ENCODE peak calls at places on chromosome 6, in ten cellular contexts. G, X, N, B, O, P, Y, Z, K and L are unnamed samples. For H3K36me3 and H3K4me1, the result is how much of the 10 kb centered on the place peaks cover.

GRCh38 chr6:24856954-24857670 is 58.4 kb upstream of the ARMH2 start:
- DNase-seq in G (no peak), X (no peak), N (no peak), B (no peak), O (no peak), P (no peak), Y (peak), Z (no peak), K (no peak), L (no peak)

GRCh38 chr6:110708295-110708965 is 106.8 kb downstream of the CDK19 start:
- DNase-seq in G (no peak), X (no peak), N (no peak), B (peak), O (no peak), P (no peak), Y (no peak), Z (no peak), K (no peak), L (peak)

GRCh38 chr6:17628873-17629272 is 28.8 kb downstream of the FAM8A1 start:
- DNase-seq in G (no peak), X (no peak), N (no peak), B (no peak), O (no peak), P (no peak), Y (peak), Z (no peak), K (no peak), L (no peak)

GRCh38 chr6:161694995-161695394 is 421.1 kb upstream of the AGPAT4 start:
- DNase-seq in G (no peak), X (no peak), N (no peak), B (no peak), O (no peak), P (no peak), Y (peak), Z (no peak), K (no peak), L (peak)

GRCh38 chr6:30480536-30481156 is 8.7 kb upstream of the HLA-E start:
- DNase-seq in G (no peak), X (no peak), N (no peak), B (no peak), O (no peak), P (no peak), Y (no peak), Z (no peak), K (no peak), L (no peak)

GRCh38 chr6:6007311-6008113 is 787 bp upstream of the NRN1 start:
- DNase-seq in G (peak), X (no peak), N (no peak), B (no peak), O (no peak), P (no peak), Y (peak), Z (peak), K (no peak), L (no peak)

GRCh38 chr6:159125977-159126376 is 43.2 kb upstream of the FNDC1 start:
- DNase-seq in G (no peak), X (no peak), N (no peak), B (no peak), O (no peak), P (no peak), Y (no peak), Z (no peak), K (no peak), L (no peak)

GRCh38 chr6:137202078-137202477 is 17.1 kb downstream of the IFNGR1 start:
- DNase-seq in G (no peak), X (no peak), N (no peak), B (no peak), O (peak), P (no peak), Y (no peak), Z (no peak), K (no peak), L (no peak)

GRCh38 chr6:43910638-43911353 is 140.8 kb downstream of the VEGFA start:
- DNase-seq in G (no peak), X (no peak), N (no peak), B (peak), O (no peak), P (no peak), Y (no peak), Z (no peak), K (no peak), L (peak)

GRCh38 chr6:35082733-35083403 is 58.3 kb downstream of the TCP11 start:
- DNase-seq in G (peak), X (no peak), N (peak), B (no peak), O (no peak), P (peak), Y (no peak), Z (no peak), K (peak), L (no peak)

GRCh38 chr6:15309611-15310283 is 63.9 kb downstream of the JARID2 start:
- DNase-seq in G (no peak), X (no peak), N (no peak), B (no peak), O (no peak), P (no peak), Y (no peak), Z (no peak), K (no peak), L (no peak)

GRCh38 chr6:149508485-149508884 is 23.7 kb upstream of the ZC3H12D start:
- DNase-seq in G (no peak), X (no peak), N (no peak), B (no peak), O (no peak), P (no peak), Y (no peak), Z (no peak), K (no peak), L (peak)

GRCh38 chr6:31355540-31355988 is 1.4 kb downstream of the HLA-B start:
- DNase-seq in G (no peak), X (no peak), N (no peak), B (no peak), O (no peak), P (no peak), Y (no peak), Z (no peak), K (no peak), L (no peak)

GRCh38 chr6:136701011-136701410 is 91.3 kb downstream of the MAP3K5 start:
- DNase-seq in G (no peak), X (no peak), N (no peak), B (no peak), O (no peak), P (no peak), Y (no peak), Z (no peak), K (no peak), L (peak)

GRCh38 chr6:50850223-50850751 is 31.6 kb downstream of the TFAP2B start:
- DNase-seq in G (no peak), X (no peak), N (no peak), B (no peak), O (no peak), P (no peak), Y (no peak), Z (no peak), K (no peak), L (no peak)

GRCh38 chr6:41064841-41065240 is 7.3 kb downstream of the OARD1 start:
- DNase-seq in G (no peak), X (no peak), N (no peak), B (no peak), O (no peak), P (no peak), Y (no peak), Z (no peak), K (no peak), L (no peak)

GRCh38 chr6:117531346-117531745 is 48.9 kb downstream of the DCBLD1 start:
- DNase-seq in G (no peak), X (no peak), N (no peak), B (no peak), O (no peak), P (no peak), Y (no peak), Z (no peak), K (no peak), L (no peak)

GRCh38 chr6:55293116-55293515 is 34.2 kb upstream of the GFRAL start:
- DNase-seq in G (no peak), X (no peak), N (no peak), B (peak), O (no peak), P (no peak), Y (peak), Z (no peak), K (no peak), L (no peak)

GRCh38 chr6:159935633-159936032 is 33.2 kb upstream of the IGF2R start:
- DNase-seq in G (no peak), X (no peak), N (no peak), B (peak), O (no peak), P (no peak), Y (no peak), Z (no peak), K (no peak), L (peak)

GRCh38 chr6:3135668-3136297 is 17.3 kb downstream of the BPHL start:
- DNase-seq in G (no peak), X (no peak), N (no peak), B (no peak), O (no peak), P (no peak), Y (no peak), Z (no peak), K (no peak), L (no peak)

GRCh38 chr6:113057567-113058053 is 710.5 kb downstream of the RFPL4B start:
- DNase-seq in G (no peak), X (no peak), N (no peak), B (peak), O (no peak), P (no peak), Y (no peak), Z (no peak), K (no peak), L (peak)

GRCh38 chr6:90144396-90144795 is 152.2 kb downstream of the BACH2 start:
- DNase-seq in G (no peak), X (no peak), N (no peak), B (no peak), O (no peak), P (no peak), Y (no peak), Z (no peak), K (no peak), L (no peak)

GRCh38 chr6:148389086-148389485 is 46.4 kb downstream of the SASH1 start:
- DNase-seq in G (no peak), X (no peak), N (peak), B (no peak), O (no peak), P (no peak), Y (no peak), Z (no peak), K (peak), L (no peak)

GRCh38 chr6:169930799-169931198 is 179.4 kb downstream of the ERMARD start:
- DNase-seq in G (no peak), X (no peak), N (no peak), B (no peak), O (no peak), P (no peak), Y (no peak), Z (no peak), K (no peak), L (no peak)

GRCh38 chr6:7566617-7567173 is 23.3 kb upstream of the SNRNP48 start:
- DNase-seq in G (no peak), X (no peak), N (no peak), B (no peak), O (no peak), P (no peak), Y (no peak), Z (no peak), K (no peak), L (no peak)

GRCh38 chr6:33858804-33859203 is 55.0 kb upstream of the MLN start:
- DNase-seq in G (no peak), X (no peak), N (no peak), B (no peak), O (no peak), P (no peak), Y (no peak), Z (no peak), K (no peak), L (no peak)

GRCh38 chr6:170096191-170096802 is 194.6 kb downstream of the DLL1 start:
- DNase-seq in G (peak), X (no peak), N (no peak), B (no peak), O (no peak), P (peak), Y (no peak), Z (no peak), K (no peak), L (no peak)

GRCh38 chr6:30364591-30364990 is 19.6 kb downstream of the RPP21 start:
- DNase-seq in G (no peak), X (no peak), N (no peak), B (no peak), O (no peak), P (no peak), Y (peak), Z (no peak), K (no peak), L (no peak)

GRCh38 chr6:109867009-109867969 is 110.8 kb upstream of the GPR6 start:
- DNase-seq in G (no peak), X (no peak), N (peak), B (peak), O (no peak), P (no peak), Y (no peak), Z (no peak), K (no peak), L (no peak)

GRCh38 chr6:153167026-153167891 is 36.2 kb upstream of the RGS17 start:
- DNase-seq in G (no peak), X (no peak), N (no peak), B (peak), O (no peak), P (no peak), Y (no peak), Z (no peak), K (no peak), L (peak)

GRCh38 chr6:21922086-21922485 is 328.5 kb downstream of the SOX4 start:
- DNase-seq in G (no peak), X (no peak), N (no peak), B (peak), O (no peak), P (no peak), Y (no peak), Z (no peak), K (no peak), L (peak)

GRCh38 chr6:31079656-31080261 is 32.6 kb downstream of the C6orf15 start:
- DNase-seq in G (peak), X (peak), N (peak), B (peak), O (peak), P (peak), Y (peak), Z (no peak), K (peak), L (peak)

GRCh38 chr6:48135352-48136084 is 24.5 kb upstream of the PTCHD4 start:
- DNase-seq in G (no peak), X (no peak), N (no peak), B (peak), O (no peak), P (no peak), Y (no peak), Z (no peak), K (no peak), L (peak)

DNA sequence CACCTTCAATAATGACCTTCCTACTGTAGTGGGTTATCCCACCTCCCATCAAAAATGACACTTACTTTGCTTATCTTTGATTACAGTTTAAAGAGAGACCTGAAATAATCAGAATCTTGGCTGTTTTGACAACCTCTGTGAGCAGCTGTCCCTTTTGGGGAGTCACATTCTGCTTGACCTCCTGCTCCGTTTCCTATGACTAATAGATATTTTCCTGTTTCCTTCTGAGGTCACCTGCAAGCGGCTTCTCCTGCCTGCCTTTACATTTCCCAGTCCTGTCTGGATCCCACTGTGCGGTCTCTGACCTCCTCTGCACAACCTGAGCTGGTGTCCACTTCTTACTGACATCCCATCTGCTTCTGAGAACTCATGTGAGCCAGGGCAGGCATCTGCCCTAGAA is 54.2 kb downstream of the TRAM2 start:
- DNase-seq in G (no peak), X (no peak), N (no peak), B (peak), O (no peak), P (no peak), Y (no peak), Z (no peak), K (no peak), L (peak)
- H3K4me3 ChIP-seq in G (no peak), X (no peak), N (no peak), B (no peak), O (no peak), P (no peak), Y (no peak), Z (no peak), K (no peak), L (no peak)

GRCh38 chr6:106199331-106199730 is 113.2 kb downstream of the PRDM1 start:
- DNase-seq in G (no peak), X (no peak), N (no peak), B (no peak), O (no peak), P (no peak), Y (no peak), Z (no peak), K (no peak), L (no peak)
- H3K36me3 ChIP-seq in G (under half), X (under half), N (under half), B (under half), O (under half), P (under half), Y (under half), Z (under half), K (under half), L (under half)

GRCh38 chr6:11430036-11430435 is 107.5 kb upstream of the TMEM170B start:
- DNase-seq in G (no peak), X (no peak), N (no peak), B (no peak), O (no peak), P (no peak), Y (no peak), Z (no peak), K (no peak), L (peak)

GRCh38 chr6:11431455-11431937 is 106.1 kb upstream of the TMEM170B start:
- DNase-seq in G (no peak), X (no peak), N (no peak), B (no peak), O (no peak), P (no peak), Y (no peak), Z (no peak), K (no peak), L (no peak)

GRCh38 chr6:11432713-11433450 is 104.7 kb upstream of the TMEM170B start:
- DNase-seq in G (no peak), X (no peak), N (no peak), B (peak), O (no peak), P (no peak), Y (no peak), Z (no peak), K (no peak), L (peak)

GRCh38 chr6:11433860-11434259 is 103.7 kb upstream of the TMEM170B start:
- DNase-seq in G (no peak), X (no peak), N (no peak), B (no peak), O (no peak), P (no peak), Y (no peak), Z (no peak), K (no peak), L (no peak)

GRCh38 chr6:11432091-11432490 is 105.5 kb upstream of the TMEM170B start:
- DNase-seq in G (no peak), X (no peak), N (no peak), B (no peak), O (no peak), P (no peak), Y (no peak), Z (no peak), K (no peak), L (no peak)
- H3K4me1 ChIP-seq in G (half or more), X (half or more), N (under half), B (under half), O (under half), P (half or more), Y (under half), Z (under half), K (half or more), L (under half)

GRCh38 chr6:13760307-13760706 is 48.7 kb upstream of the RANBP9 start:
- DNase-seq in G (no peak), X (no peak), N (no peak), B (no peak), O (no peak), P (no peak), Y (no peak), Z (no peak), K (peak), L (no peak)
- H3K4me3 ChIP-seq in G (no peak), X (no peak), N (no peak), B (no peak), O (no peak), P (no peak), Y (no peak), Z (no peak), K (no peak), L (no peak)

DNA sequence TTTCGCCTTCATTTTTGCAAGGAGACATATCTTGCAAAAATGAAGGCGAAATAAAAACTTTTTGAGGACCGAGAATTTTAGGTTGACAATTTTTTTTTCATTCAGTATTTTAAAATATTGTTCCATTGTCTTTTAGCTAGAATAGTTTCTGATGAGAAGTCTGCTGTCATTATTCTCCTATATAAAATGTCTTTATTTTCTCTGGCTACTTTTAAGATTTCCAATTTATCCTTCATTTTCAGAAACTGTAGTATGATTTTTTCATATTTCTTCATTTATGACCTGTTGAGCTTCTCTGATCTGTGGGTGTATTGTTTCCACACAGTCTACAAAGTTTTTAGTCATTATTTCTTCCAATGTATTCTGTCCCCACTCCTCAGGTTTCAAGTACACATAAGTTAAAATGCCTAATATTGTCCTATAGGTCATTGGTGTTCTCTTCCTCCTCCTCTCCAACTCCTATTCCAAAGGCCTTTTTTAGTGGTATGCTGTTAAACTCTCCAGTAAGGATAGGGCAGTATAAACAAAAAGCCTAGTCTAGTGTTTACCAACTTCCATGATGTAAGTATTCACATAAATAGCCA is 15.7 kb downstream of the AHI1 start:
- DNase-seq in G (no peak), X (no peak), N (no peak), B (peak), O (no peak), P (no peak), Y (peak), Z (no peak), K (no peak), L (peak)
- H3K36me3 ChIP-seq in G (half or more), X (under half), N (under half), B (under half), O (under half), P (under half), Y (half or more), Z (under half), K (under half), L (under half)